ENCODE peak calls at places on chromosome 4, in six cellular contexts. C is GM13976; N is astrocyte; F is A172; Z is activated CD4-positive, alpha-beta T cell treated with anti-CD3 and anti-CD28 coated beads for 4 hours; R is adipocyte. J is an unnamed sample.

GRCh38 chr4:15410750-15411149 is 17.1 kb upstream of the C1QTNF7 start:
- DNase-seq in C (no peak), N (no peak), F (peak; percentile 20), Z (no peak), R (no peak), J (no peak)

GRCh38 chr4:73676881-73677323 is 56.7 kb upstream of the RASSF6 start:
- DNase-seq in C (no peak), N (peak; percentile 59), F (no peak), Z (no peak), R (no peak), J (no peak)

GRCh38 chr4:4524364-4524763 is 17.5 kb downstream of the STX18 start:
- DNase-seq in C (peak; percentile 59), N (no peak), F (no peak), Z (peak; percentile 8), R (no peak), J (peak; percentile 32)

GRCh38 chr4:145954924-145955339 is 16.3 kb upstream of the ZNF827 start:
- DNase-seq in C (no peak), N (peak; percentile 98), F (peak; percentile 90), Z (no peak), R (peak; percentile 48), J (no peak)

GRCh38 chr4:82705881-82706280 is 92.7 kb downstream of the SCD5 start:
- DNase-seq in C (no peak), N (peak; percentile 31), F (peak; percentile 73), Z (no peak), R (peak; percentile 32), J (no peak)

GRCh38 chr4:4677825-4678522 is 136.1 kb upstream of the STX18 start:
- DNase-seq in C (no peak), N (peak; percentile 29), F (no peak), Z (no peak), R (peak; percentile 82), J (no peak)

GRCh38 chr4:167196386-167196785 is 37.9 kb downstream of the SPOCK3 start:
- DNase-seq in C (no peak), N (peak; percentile 54), F (peak; percentile 33), Z (no peak), R (peak; percentile 29), J (no peak)

GRCh38 chr4:87019898-87020297 is 85.1 kb downstream of the AFF1 start:
- DNase-seq in C (no peak), N (no peak), F (no peak), Z (no peak), R (no peak), J (no peak)

GRCh38 chr4:156330436-156331031 is 376.9 kb upstream of the CTSO start:
- DNase-seq in C (no peak), N (no peak), F (no peak), Z (no peak), R (no peak), J (no peak)

J was measured in activated naive CD4-positive, alpha-beta T cell treated with Interleukin-2 at 50 U/mL for 16 hours.